ENCODE peak calls at places on chromosomes 4 and X, in four cellular contexts. V, X, D and M are unnamed samples.

GRCh38 chr4:157978680-157979361 is 194.0 kb downstream of the GASK1B start:
- DNase-seq in V (peak; percentile 18), X (peak; percentile 56), D (peak; percentile 72), M (no peak)

GRCh38 chrX:19347916-19348315 is 4.2 kb downstream of the PDHA1 start:
- DNase-seq in D (no peak), X (no peak), V (no peak), M (no peak)

GRCh38 chr4:128155874-128156456 is 94.9 kb downstream of the LARP1B start:
- DNase-seq in V (no peak), X (no peak), D (no peak), M (no peak)

GRCh38 chr4:151436093-151436518 is 27.1 kb downstream of the FHIP1A start:
- DNase-seq in X (no peak), V (no peak), D (no peak), M (no peak)

GRCh38 chr4:98101988-98102387 is 41.3 kb downstream of the STPG2 start:
- DNase-seq in V (no peak), X (no peak), D (no peak), M (no peak)

GRCh38 chr4:113083346-113083745 is 33.9 kb downstream of the ANK2 start:
- DNase-seq in V (no peak), X (no peak), D (no peak), M (no peak)

GRCh38 chrX:139881572-139881971 is 51.3 kb downstream of the ATP11C start:
- DNase-seq in X (peak; percentile 3), D (no peak), V (no peak), M (no peak)

GRCh38 chr4:182062936-182063335 is 180.3 kb upstream of the TENM3 start:
- DNase-seq in D (no peak), V (no peak), X (no peak), M (no peak)

GRCh38 chr4:27357283-27357682 is 496.6 kb downstream of the STIM2 start:
- DNase-seq in V (no peak), X (no peak), D (peak; percentile 0), M (no peak)

GRCh38 chr4:36944227-36944626 is 300.3 kb upstream of the NWD2 start:
- DNase-seq in V (no peak), D (no peak), X (no peak), M (no peak)

GRCh38 chrX:148043456-148043855 is 62.3 kb downstream of the FMR1NB start:
- DNase-seq in V (no peak), X (no peak), D (no peak), M (no peak)

GRCh38 chr4:27278615-27279014 is 418.0 kb downstream of the STIM2 start:
- DNase-seq in V (no peak), D (no peak), X (no peak), M (no peak)

GRCh38 chr4:168724960-168725359 is 228.1 kb downstream of the PALLD start:
- DNase-seq in X (no peak), D (peak; percentile 48), V (no peak), M (no peak)

GRCh38 chr4:173040200-173040599 is 128.4 kb upstream of the GALNT7 start:
- DNase-seq in X (peak; percentile 36), D (no peak), V (no peak), M (no peak)

GRCh38 chr4:98092833-98093439 is 50.3 kb downstream of the STPG2 start:
- DNase-seq in D (peak; percentile 12), V (no peak), X (no peak), M (no peak)

GRCh38 chrX:56499372-56499771 is 64.1 kb upstream of the UBQLN2 start:
- DNase-seq in X (no peak), V (no peak), D (no peak), M (no peak)

GRCh38 chr4:8215001-8215427 is 15.9 kb downstream of the SH3TC1 start:
- DNase-seq in D (peak; percentile 58), V (no peak), X (no peak), M (no peak)

GRCh38 chrX:68059469-68059868 is 373.8 kb downstream of the OPHN1 start:
- DNase-seq in V (no peak), X (no peak), D (no peak), M (no peak)

GRCh38 chrX:152915541-152916241 is 17.8 kb downstream of the ZNF185 start:
- DNase-seq in X (no peak), D (peak; percentile 15), V (no peak), M (no peak)

GRCh38 chrX:49155243-49155899 is 7.2 kb upstream of the MAGIX start:
- DNase-seq in X (peak; percentile 29), D (peak; percentile 34), V (peak; percentile 34), M (peak; percentile 29)

GRCh38 chr4:335515-335914 is 2.1 kb upstream of the ZNF141 start:
- DNase-seq in X (no peak), V (no peak), D (no peak), M (no peak)

GRCh38 chr4:40998680-40999358 is 215.5 kb downstream of the APBB2 start:
- DNase-seq in D (no peak), V (no peak), X (peak; percentile 49), M (no peak)

GRCh38 chr4:158353541-158354304 is 143.4 kb downstream of the TMEM144 start:
- DNase-seq in D (no peak), X (no peak), V (no peak), M (no peak)

GRCh38 chr4:173522160-173522873 is 7.7 kb downstream of the HAND2 start:
- DNase-seq in X (peak; percentile 86), V (no peak), D (peak; percentile 10), M (no peak)

GRCh38 chrX:37905436-37906147 is 58.2 kb upstream of the DYNLT3 start:
- DNase-seq in V (peak; percentile 10), X (no peak), D (peak; percentile 62), M (peak; percentile 6)

GRCh38 chrX:104136241-104137019 is 20.4 kb downstream of the SLC25A53 start:
- DNase-seq in V (peak; percentile 58), X (peak; percentile 76), D (peak; percentile 69), M (no peak)

GRCh38 chrX:41116948-41117347 is 31.7 kb downstream of the USP9X start:
- DNase-seq in X (no peak), D (no peak), V (no peak), M (no peak)

GRCh38 chr4:47465008-47465407 is 1.5 kb upstream of the COMMD8 start:
- DNase-seq in X (no peak), V (no peak), D (no peak), M (no peak)

GRCh38 chr4:98143001-98143899 is at the start of gene STPG2:
- DNase-seq in X (peak; percentile 90), D (peak; percentile 93), V (peak; percentile 92), M (peak; percentile 89)

GRCh38 chr4:176769519-176769918 is 23.2 kb downstream of the VEGFC start:
- DNase-seq in D (no peak), V (no peak), X (no peak), M (no peak)

GRCh38 chr4:6267573-6267972 is 2.1 kb upstream of the WFS1 start:
- DNase-seq in D (no peak), V (no peak), X (no peak), M (no peak)

GRCh38 chrX:138885886-138886285 is 174.4 kb upstream of the FGF13 start:
- DNase-seq in D (no peak), X (no peak), V (no peak), M (no peak)

GRCh38 chrX:101040197-101040596 is 11.7 kb downstream of the TRMT2B start:
- DNase-seq in D (no peak), V (no peak), X (no peak), M (no peak)

GRCh38 chr4:33930497-33930896 is 2313.8 kb downstream of the ARAP2 start:
- DNase-seq in D (no peak), V (no peak), X (no peak), M (no peak)

GRCh38 chr4:76058888-76059426 is 15.6 kb upstream of the ART3 start:
- DNase-seq in V (no peak), X (no peak), D (no peak), M (no peak)

GRCh38 chrX:106707771-106708454 is 18.6 kb upstream of the RNF128 start:
- DNase-seq in V (no peak), X (no peak), D (no peak), M (no peak)

GRCh38 chr4:104163820-104164219 is 330.9 kb downstream of the CXXC4 start:
- DNase-seq in V (no peak), X (no peak), D (no peak), M (no peak)

GRCh38 chr4:155946486-155946885 is 7.2 kb downstream of the CTSO start:
- DNase-seq in D (no peak), V (no peak), X (no peak), M (no peak)

GRCh38 chr4:7041851-7042696 is 1.1 kb upstream of the TADA2B start:
- DNase-seq in X (peak; percentile 70), V (peak; percentile 28), D (peak; percentile 30), M (no peak)

GRCh38 chr4:3388461-3389185 is 53.1 kb upstream of the HGFAC start:
- DNase-seq in V (no peak), X (no peak), D (no peak), M (no peak)